ENCODE peak calls at places on chromosome 13, in eight cellular contexts. X is H1, O is glutamatergic neuron, D is cardiac fibroblast, R is heart left ventricle, W is AG10803, V is neural crest cell, Z is dorsolateral prefrontal cortex. Y is an unnamed sample.

GRCh38 chr13:30308548-30308947 is 1.2 kb upstream of the KATNAL1 start:
- DNase-seq in X (no peak), W (peak; percentile 28), O (no peak), D (peak; percentile 69), R (no peak), Z (no peak), V (no peak), Y (no peak)

GRCh38 chr13:47837906-47838305 is 163.2 kb downstream of the SUCLA2 start:
- DNase-seq in O (no peak), R (no peak), W (no peak), V (no peak), Z (no peak), D (no peak), X (no peak), Y (no peak)

GRCh38 chr13:35599385-35599784 is 122.9 kb upstream of the MAB21L1 start:
- DNase-seq in Z (no peak), O (no peak), W (peak; percentile 12), D (peak; percentile 3), V (no peak), R (no peak), X (no peak), Y (no peak)

GRCh38 chr13:39565036-39565949 is 37.7 kb downstream of the LHFPL6 start:
- DNase-seq in O (no peak), D (peak; percentile 94), Z (no peak), W (peak; percentile 97), V (no peak), R (peak; percentile 50), X (peak; percentile 31), Y (no peak)

GRCh38 chr13:36814465-36814864 is 4.6 kb upstream of the RFXAP start:
- DNase-seq in W (no peak), Z (no peak), X (no peak), D (peak; percentile 17), O (no peak), R (no peak), V (no peak), Y (no peak)

GRCh38 chr13:32409561-32410440 is 18.1 kb downstream of the N4BP2L1 start:
- DNase-seq in W (peak; percentile 66), X (no peak), V (no peak), D (peak; percentile 87), R (peak; percentile 67), O (peak; percentile 62), Z (no peak), Y (no peak)

GRCh38 chr13:41763772-41764171 is 197.1 kb downstream of the VWA8 start:
- DNase-seq in R (no peak), X (no peak), D (no peak), V (no peak), Z (no peak), W (no peak), O (no peak), Y (no peak)

GRCh38 chr13:99657848-99658265 is 156.6 kb downstream of the TM9SF2 start:
- DNase-seq in V (peak; percentile 41), R (peak; percentile 53), X (no peak), D (peak; percentile 27), W (peak; percentile 23), Z (no peak), O (peak; percentile 62), Y (peak; percentile 87)

GRCh38 chr13:27599845-27600553 is 20.3 kb downstream of the LNX2 start:
- DNase-seq in V (no peak), Z (no peak), X (no peak), D (peak; percentile 61), W (peak; percentile 82), R (peak; percentile 30), O (no peak), Y (no peak)

GRCh38 chr13:29532136-29532535 is 63.4 kb downstream of the SLC7A1 start:
- DNase-seq in X (no peak), Z (no peak), D (no peak), V (no peak), W (peak; percentile 96), O (no peak), R (no peak), Y (no peak)

DNA sequence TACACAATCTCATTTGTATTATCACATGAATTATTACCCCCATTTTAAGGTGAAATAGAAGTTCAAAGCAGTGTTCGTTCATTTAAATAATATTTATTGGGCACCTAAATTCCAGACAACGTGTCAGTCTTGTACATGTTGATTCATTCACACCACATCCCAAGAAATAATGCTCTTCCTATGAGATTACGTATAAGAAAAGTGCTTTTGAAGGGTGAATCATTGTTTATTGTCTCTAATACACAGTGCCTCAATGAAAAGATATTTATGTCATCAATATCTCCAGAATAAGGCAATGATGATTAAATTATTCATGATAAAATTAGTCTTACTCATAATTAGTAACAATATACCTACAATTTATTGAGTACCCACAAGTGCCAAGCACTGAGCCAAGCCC is 35.6 kb downstream of the CLDN10 start:
- DNase-seq in X (no peak), R (no peak), Z (no peak), W (no peak), O (no peak), D (peak; percentile 48), V (no peak), Y (no peak)
- TF ChIP-seq CTCF in X (no peak), R (no peak), Z (no peak), W (no peak), O (no peak), D (no peak), V (no peak), Y (no peak)

DNA sequence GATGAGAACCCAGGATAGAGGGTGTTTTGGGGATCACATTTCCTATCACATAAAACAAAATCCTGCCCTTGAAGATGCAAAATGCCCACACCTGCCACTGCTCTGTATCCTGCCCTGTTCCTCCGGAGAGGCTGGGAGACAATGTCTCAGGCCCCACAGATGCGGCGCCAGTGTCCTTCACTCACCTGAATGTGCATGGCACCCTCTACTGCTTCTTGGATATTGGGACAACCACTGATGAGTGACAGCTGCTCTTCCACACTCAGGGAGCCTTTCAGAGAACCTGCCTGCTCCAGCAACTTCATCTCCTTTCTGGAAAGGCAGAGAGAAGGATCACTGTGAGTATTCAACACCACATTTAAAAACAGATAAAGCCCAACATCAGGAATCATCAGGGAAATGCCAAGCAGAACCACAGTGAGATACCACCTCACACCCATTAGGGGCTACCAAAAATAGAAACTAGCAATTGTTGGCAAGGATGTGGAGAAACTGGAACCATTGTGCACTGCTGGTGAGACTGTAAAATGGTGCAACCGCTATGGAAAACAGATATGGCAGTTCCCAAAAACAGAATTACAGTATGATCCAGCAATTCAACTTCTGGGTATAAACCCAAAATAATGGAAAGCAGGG is 36.4 kb downstream of the CRYL1 start:
- DNase-seq in R (no peak), V (no peak), D (no peak), O (no peak), Z (no peak), X (no peak), W (no peak), Y (no peak)
- TF ChIP-seq CTCF in R (no peak), V (no peak), D (no peak), O (no peak), Z (no peak), X (peak; percentile 75), W (no peak), Y (no peak)

DNA sequence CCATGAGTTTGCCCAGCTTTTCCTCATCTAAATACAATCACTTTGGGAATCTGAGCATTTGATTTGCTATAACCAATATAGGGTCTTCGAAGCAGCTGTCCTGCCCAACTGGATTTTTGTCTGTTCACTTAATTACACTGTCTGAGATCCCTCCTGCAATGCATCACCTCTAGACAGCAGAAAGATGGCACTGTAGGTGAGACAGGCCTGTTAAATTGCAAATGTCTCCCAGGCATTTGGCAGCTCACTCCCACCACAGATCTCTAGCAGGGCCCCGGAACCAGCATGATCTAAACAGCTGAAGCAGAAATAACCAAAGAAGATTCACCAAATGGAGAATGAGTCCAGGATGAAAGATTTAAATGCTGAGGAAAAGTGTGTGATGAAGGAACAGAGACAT is 41.9 kb upstream of the SERPINE3 start:
- DNase-seq in W (no peak), R (no peak), X (no peak), V (no peak), O (no peak), D (no peak), Z (no peak), Y (no peak)
- TF ChIP-seq CTCF in W (no peak), R (no peak), X (peak; percentile 29), V (no peak), O (no peak), D (no peak), Z (no peak), Y (no peak)

DNA sequence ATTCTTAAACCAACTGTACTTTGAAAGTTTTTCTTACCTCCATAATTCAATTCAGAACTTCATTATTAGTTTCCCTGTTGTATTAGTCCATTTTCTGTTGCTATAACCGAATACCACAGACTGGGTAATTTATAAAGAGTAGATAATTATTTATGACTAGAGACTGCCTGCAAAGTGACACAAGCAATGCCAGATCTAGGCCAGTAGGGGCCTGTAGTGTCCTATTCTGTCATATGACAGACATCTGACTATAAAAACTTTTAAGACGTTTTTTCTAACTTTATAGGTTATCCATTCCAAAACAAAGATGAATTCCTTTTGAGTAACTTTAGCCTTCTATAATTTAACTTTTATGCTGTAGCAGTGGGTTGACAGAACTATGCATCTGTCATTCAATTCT is 2783.8 kb downstream of the PCDH9 start:
- DNase-seq in R (no peak), D (peak; percentile 35), Z (no peak), W (no peak), O (no peak), V (no peak), X (no peak), Y (no peak)
- TF ChIP-seq CTCF in R (no peak), D (peak; percentile 66), Z (no peak), W (peak; percentile 35), O (peak; percentile 59), V (peak; percentile 64), X (peak; percentile 49), Y (peak; percentile 31)

GRCh38 chr13:26517931-26518330 is 39.6 kb upstream of the WASF3 start:
- DNase-seq in Z (no peak), X (no peak), D (no peak), R (no peak), O (no peak), V (no peak), W (no peak), Y (no peak)
- TF ChIP-seq CTCF in Z (no peak), X (no peak), D (no peak), R (no peak), O (no peak), V (no peak), W (no peak), Y (no peak)

DNA sequence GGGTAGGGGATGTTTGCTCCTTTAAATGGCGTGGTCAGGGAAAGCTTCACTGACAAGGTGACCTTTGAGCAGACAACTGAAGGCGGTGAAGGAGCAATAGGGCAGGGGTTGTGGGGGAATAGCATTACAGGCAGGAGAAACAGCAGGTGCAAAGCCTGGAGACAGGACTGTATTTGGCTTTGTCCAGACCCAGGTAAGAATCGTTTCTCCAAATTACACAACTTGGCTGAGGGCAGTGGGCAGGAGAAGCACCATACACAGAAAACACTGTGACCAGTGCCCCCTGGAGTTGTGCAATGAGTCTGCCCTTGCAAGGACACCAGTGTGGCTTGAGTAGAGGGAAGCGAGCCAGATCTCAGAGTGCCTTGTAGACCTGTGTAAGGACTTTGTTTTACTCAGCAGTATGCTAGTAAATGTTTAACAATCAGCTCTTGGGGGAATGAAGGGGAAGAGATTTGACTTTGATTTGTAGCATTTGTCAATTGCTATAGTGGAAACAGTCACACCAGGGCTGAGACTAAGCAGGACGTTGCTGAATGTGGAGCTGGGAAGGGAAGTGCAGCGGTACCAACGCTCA is 360.0 kb downstream of the DCT start:
- DNase-seq in V (no peak), X (no peak), D (no peak), W (no peak), Z (no peak), O (no peak), R (no peak), Y (no peak)
- TF ChIP-seq CTCF in V (no peak), X (peak; percentile 16), D (no peak), W (no peak), Z (no peak), O (no peak), R (no peak), Y (no peak)

GRCh38 chr13:80306573-80306972 is 34.4 kb downstream of the SPRY2 start:
- DNase-seq in W (no peak), V (no peak), R (no peak), Z (no peak), D (peak; percentile 2), O (no peak), X (no peak), Y (no peak)
- TF ChIP-seq CTCF in W (no peak), V (no peak), R (no peak), Z (no peak), D (no peak), O (no peak), X (no peak), Y (no peak)